ENCODE peak calls at places on chromosomes 13 and 19, in four cellular contexts. E is GM12878, C is endothelial cell of umbilical vein, W is K562. R is an unnamed sample.

GRCh38 chr19:10543420-10544241 is at the start of gene ATG4D:
- DNase-seq in W (peak), E (no peak), C (peak), R (peak)

GRCh38 chr19:29672933-29673336 is 7.7 kb downstream of the PLEKHF1 start:
- DNase-seq in W (no peak), E (peak), C (no peak), R (no peak)

GRCh38 chr19:45927565-45928261 is 13.1 kb upstream of the NANOS2 start:
- DNase-seq in W (peak), C (peak), E (peak), R (peak)

GRCh38 chr13:35857769-35858168 is 273.4 kb downstream of the DCLK1 start:
- DNase-seq in E (no peak), W (no peak), C (no peak), R (no peak)

GRCh38 chr19:12833747-12834417 is 497 bp downstream of the RTBDN start:
- DNase-seq in C (no peak), E (no peak), W (peak), R (peak)

GRCh38 chr19:18254546-18255500 is 19.4 kb downstream of the IQCN start:
- DNase-seq in E (no peak), W (no peak), C (no peak), R (no peak)

GRCh38 chr19:7526093-7526929 is 3.9 kb downstream of the MCOLN1 start:
- DNase-seq in C (no peak), E (no peak), W (no peak), R (no peak)

GRCh38 chr19:50520822-50521465 is 7.2 kb upstream of the ASPDH start:
- DNase-seq in E (no peak), C (no peak), W (no peak), R (no peak)

GRCh38 chr13:113337556-113337955 is 26.4 kb downstream of the GRTP1 start:
- DNase-seq in C (no peak), E (no peak), W (no peak), R (no peak)

GRCh38 chr19:18434411-18435184 is 3.3 kb downstream of the ISYNA1 start:
- DNase-seq in C (no peak), E (no peak), W (peak), R (no peak)

GRCh38 chr19:14378890-14379289 is 2.4 kb upstream of the ADGRE5 start:
- DNase-seq in E (no peak), C (no peak), W (no peak), R (no peak)

GRCh38 chr13:110499621-110500281 is 61.8 kb downstream of the RAB20 start:
- DNase-seq in C (no peak), E (no peak), W (no peak), R (no peak)

GRCh38 chr19:52270266-52270885 is 989 bp downstream of the ZNF766 start:
- DNase-seq in C (no peak), E (no peak), W (peak), R (peak)

GRCh38 chr19:8194528-8195275 is 14.5 kb upstream of the CERS4 start:
- DNase-seq in E (no peak), C (no peak), W (no peak), R (peak)

GRCh38 chr13:110600980-110601379 is 14.4 kb upstream of the NAXD start:
- DNase-seq in C (no peak), W (no peak), E (no peak), R (no peak)

GRCh38 chr13:97223711-97224461 is 1.8 kb downstream of the MBNL2 start:
- DNase-seq in C (peak), E (no peak), W (peak), R (peak)

GRCh38 chr13:30353060-30353459 is 45.7 kb upstream of the KATNAL1 start:
- DNase-seq in W (no peak), E (no peak), C (no peak), R (no peak)

GRCh38 chr13:30354481-30355404 is 47.4 kb upstream of the KATNAL1 start:
- DNase-seq in W (no peak), C (no peak), E (no peak), R (no peak)

GRCh38 chr13:30353601-30354000 is 46.2 kb upstream of the KATNAL1 start:
- DNase-seq in E (no peak), C (no peak), W (no peak), R (no peak)

GRCh38 chr13:30355839-30356238 is 48.5 kb upstream of the KATNAL1 start:
- DNase-seq in E (no peak), W (no peak), C (no peak), R (no peak)

DNA sequence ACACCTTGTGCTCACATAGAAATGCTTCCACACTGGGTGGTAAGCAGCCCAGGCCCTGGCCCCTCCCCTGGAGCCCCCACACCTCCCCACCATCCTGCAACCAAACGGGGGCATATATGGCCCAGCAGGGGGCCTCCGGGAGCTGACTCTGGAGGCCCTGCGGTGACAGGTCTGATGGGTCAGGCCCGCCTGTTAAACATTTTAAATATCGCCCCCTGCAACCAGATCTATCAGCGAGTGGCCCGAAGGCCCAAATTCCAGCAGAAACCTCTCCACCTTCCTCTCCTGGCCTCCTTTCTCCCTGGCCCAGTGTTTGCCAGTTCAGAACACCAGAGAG is 48.0 kb upstream of the KATNAL1 start:
- DNase-seq in E (no peak), C (peak), W (peak), R (peak)
- H3K4me3 ChIP-seq in E (no peak), C (no peak), W (no peak), R (no peak)

GRCh38 chr13:103289661-103290060 is 223.4 kb upstream of the SLC10A2 start:
- DNase-seq in W (no peak), E (no peak), C (no peak), R (no peak)

GRCh38 chr13:103291226-103291625 is 225.0 kb upstream of the SLC10A2 start:
- DNase-seq in E (no peak), C (no peak), W (no peak), R (no peak)

GRCh38 chr13:103288114-103288513 is 221.9 kb upstream of the SLC10A2 start:
- DNase-seq in C (no peak), E (no peak), W (no peak), R (no peak)

GRCh38 chr13:103283451-103283820 is 217.2 kb upstream of the SLC10A2 start:
- DNase-seq in W (no peak), C (no peak), E (no peak), R (no peak)

GRCh38 chr13:103287659-103288058 is 221.4 kb upstream of the SLC10A2 start:
- DNase-seq in C (no peak), E (no peak), W (no peak), R (no peak)
- TF ChIP-seq MAX in C (no peak), E (no peak), W (no peak), R (no peak)

GRCh38 chr13:73069206-73069815 is 10.5 kb downstream of the KLF5 start:
- DNase-seq in W (no peak), E (no peak), C (no peak), R (no peak)

GRCh38 chr13:73064991-73065390 is 6.2 kb downstream of the KLF5 start:
- DNase-seq in C (no peak), E (no peak), W (no peak), R (no peak)

GRCh38 chr13:73062368-73062767 is 3.6 kb downstream of the KLF5 start:
- DNase-seq in E (no peak), C (no peak), W (no peak), R (no peak)

GRCh38 chr13:73063166-73063565 is 4.4 kb downstream of the KLF5 start:
- DNase-seq in C (no peak), E (no peak), W (no peak), R (no peak)

GRCh38 chr13:73065665-73066350 is 7.0 kb downstream of the KLF5 start:
- DNase-seq in C (no peak), W (no peak), E (no peak), R (no peak)
- H3K4me3 ChIP-seq in C (no peak), W (no peak), E (no peak), R (no peak)

DNA sequence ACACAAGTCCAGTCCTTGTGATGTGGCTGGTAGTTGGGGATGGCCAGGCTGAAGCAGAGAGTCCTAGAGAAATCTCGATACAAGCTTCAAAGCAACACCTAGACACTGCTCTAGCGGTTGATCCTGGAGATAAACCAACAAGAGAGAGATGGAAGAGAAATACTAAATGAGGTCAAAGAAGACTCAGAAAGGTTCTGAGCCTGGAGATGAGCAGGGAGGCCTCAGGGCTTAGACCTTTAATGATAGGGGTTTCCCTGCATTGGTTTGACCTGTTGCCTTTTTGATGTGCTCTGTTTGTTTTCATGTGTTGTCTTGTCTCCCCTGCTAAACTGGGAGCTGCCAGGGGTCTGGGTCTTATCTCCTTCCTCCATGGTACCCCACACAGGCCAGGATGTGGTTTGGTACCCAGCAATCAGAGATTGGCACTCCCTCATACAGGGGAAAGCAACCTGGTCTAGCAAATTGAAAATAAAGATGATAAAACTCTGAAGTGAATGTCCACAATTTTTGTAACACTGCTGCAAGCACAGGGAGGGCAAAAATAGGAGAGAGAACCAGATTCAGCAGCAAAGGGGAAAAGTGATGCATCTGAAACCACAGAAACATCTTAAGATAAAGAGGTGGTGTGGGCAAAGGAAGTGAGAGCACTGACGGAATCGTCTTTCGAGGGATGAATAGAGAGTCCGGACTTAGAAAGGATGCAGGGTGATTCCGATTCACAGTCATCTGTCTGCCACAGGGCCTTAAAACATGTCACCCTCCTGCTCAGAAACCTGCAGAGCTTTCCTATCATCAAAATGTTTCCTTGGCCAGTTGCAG is 3.4 kb downstream of the FFAR2 start:
- DNase-seq in E (peak), C (no peak), W (no peak), R (no peak)
- TF ChIP-seq MAX in E (no peak), C (no peak), W (no peak), R (no peak)

GRCh38 chr13:111973186-111974064 is 93.5 kb upstream of the SOX1 start:
- DNase-seq in E (no peak), C (no peak), W (no peak), R (no peak)
- H3K4me3 ChIP-seq in E (no peak), C (no peak), W (no peak), R (no peak)